ENCODE peak calls at places on chromosomes 1 and 21, in seven cellular contexts. S is cardiac muscle cell, L is mesothelial cell of epicardium, W is heart right ventricle, D is OCI-LY7, R is lower lobe of right lung, K is B cell. Z is an unnamed sample.

GRCh38 chr1:32716312-32717126 is 13.9 kb upstream of the SYNC start:
- DNase-seq in L (peak), S (peak), K (no peak), W (no peak), D (peak), R (peak), Z (peak)

GRCh38 chr1:67652800-67653199 is 32.2 kb upstream of the GADD45A start:
- DNase-seq in K (no peak), S (no peak), L (no peak), W (no peak), D (no peak), R (no peak), Z (peak)

GRCh38 chr1:41274827-41275519 is 32.9 kb upstream of the SCMH1 start:
- DNase-seq in R (no peak), S (no peak), W (no peak), L (no peak), K (no peak), D (no peak), Z (no peak)

GRCh38 chr1:41025979-41026819 is 4.7 kb upstream of the SLFNL1 start:
- DNase-seq in D (peak), W (no peak), R (no peak), K (no peak), L (no peak), S (no peak), Z (peak)

GRCh38 chr21:41957991-41958766 is 4.4 kb upstream of the C2CD2 start:
- DNase-seq in R (no peak), D (no peak), L (no peak), W (peak), S (peak), K (no peak), Z (no peak)

GRCh38 chr1:170670751-170671628 is 7.1 kb downstream of the PRRX1 start:
- DNase-seq in R (peak), S (peak), W (peak), D (no peak), L (peak), K (no peak), Z (peak)

GRCh38 chr1:18192974-18193373 is 85.4 kb downstream of the IGSF21 start:
- DNase-seq in R (no peak), K (no peak), D (no peak), L (no peak), S (no peak), W (no peak), Z (no peak)

GRCh38 chr1:215076312-215076711 is 6.2 kb upstream of the KCNK2 start:
- DNase-seq in S (peak), K (no peak), W (no peak), R (no peak), D (peak), L (no peak), Z (peak)

GRCh38 chr1:46577671-46578070 is 26.2 kb upstream of the KNCN start:
- DNase-seq in D (no peak), S (no peak), R (no peak), L (no peak), W (no peak), K (no peak), Z (no peak)

DNA sequence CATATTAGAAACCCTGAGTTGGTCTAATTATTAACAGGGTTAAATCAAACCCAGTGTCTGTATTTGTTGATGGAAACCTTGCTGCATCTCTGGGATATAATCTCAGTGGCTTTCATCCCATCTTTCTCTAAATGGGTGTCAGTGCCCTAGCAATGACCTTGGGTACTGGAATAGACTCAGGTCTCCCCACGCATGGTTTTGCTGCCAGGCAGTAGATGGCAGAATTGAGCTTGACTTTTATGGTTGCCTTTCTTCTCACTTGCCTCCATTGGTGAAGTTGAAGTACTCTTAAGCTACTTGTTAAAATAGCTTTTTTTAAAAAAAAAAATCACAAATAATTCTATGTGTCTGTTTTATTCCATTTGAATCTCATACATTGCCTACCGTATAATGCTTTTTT is 81.8 kb upstream of the HMCN1 start:
- DNase-seq in W (no peak), L (no peak), K (no peak), S (no peak), D (peak), R (no peak), Z (peak)
- TF ChIP-seq CTCF in W (peak), L (no peak), K (no peak), S (peak), D (peak), R (peak), Z (peak)

GRCh38 chr1:241707442-241707841 is 55.4 kb downstream of the WDR64 start:
- DNase-seq in R (no peak), L (no peak), K (no peak), S (no peak), D (no peak), W (no peak), Z (no peak)

GRCh38 chr1:241706967-241707366 is 54.9 kb downstream of the WDR64 start:
- DNase-seq in D (no peak), R (no peak), S (no peak), W (no peak), L (no peak), K (no peak), Z (no peak)

GRCh38 chr1:241703001-241703400 is 50.9 kb downstream of the WDR64 start:
- DNase-seq in W (no peak), R (no peak), K (no peak), L (no peak), S (no peak), D (no peak), Z (no peak)

GRCh38 chr1:241702436-241702835 is 50.4 kb downstream of the WDR64 start:
- DNase-seq in L (no peak), S (no peak), K (no peak), R (no peak), W (no peak), D (no peak), Z (no peak)

GRCh38 chr1:241706257-241706656 is 54.2 kb downstream of the WDR64 start:
- DNase-seq in K (no peak), S (no peak), D (no peak), R (no peak), W (no peak), L (no peak), Z (no peak)
- TF ChIP-seq CTCF in K (no peak), S (no peak), D (no peak), R (no peak), W (no peak), L (no peak), Z (no peak)

GRCh38 chr1:11273595-11274234 is 717 bp downstream of the UBIAD1 start:
- DNase-seq in W (no peak), S (peak), R (no peak), K (no peak), D (peak), L (no peak), Z (peak)

GRCh38 chr1:11272842-11273594 is at the start of gene UBIAD1:
- DNase-seq in K (peak), R (peak), W (peak), L (peak), D (peak), S (peak), Z (peak)

GRCh38 chr1:11272544-11272841 is 505 bp upstream of the UBIAD1 start:
- DNase-seq in S (no peak), R (no peak), W (no peak), L (no peak), K (no peak), D (no peak), Z (no peak)
- TF ChIP-seq CTCF in S (peak), R (peak), W (no peak), L (no peak), K (no peak), D (no peak), Z (no peak)

DNA sequence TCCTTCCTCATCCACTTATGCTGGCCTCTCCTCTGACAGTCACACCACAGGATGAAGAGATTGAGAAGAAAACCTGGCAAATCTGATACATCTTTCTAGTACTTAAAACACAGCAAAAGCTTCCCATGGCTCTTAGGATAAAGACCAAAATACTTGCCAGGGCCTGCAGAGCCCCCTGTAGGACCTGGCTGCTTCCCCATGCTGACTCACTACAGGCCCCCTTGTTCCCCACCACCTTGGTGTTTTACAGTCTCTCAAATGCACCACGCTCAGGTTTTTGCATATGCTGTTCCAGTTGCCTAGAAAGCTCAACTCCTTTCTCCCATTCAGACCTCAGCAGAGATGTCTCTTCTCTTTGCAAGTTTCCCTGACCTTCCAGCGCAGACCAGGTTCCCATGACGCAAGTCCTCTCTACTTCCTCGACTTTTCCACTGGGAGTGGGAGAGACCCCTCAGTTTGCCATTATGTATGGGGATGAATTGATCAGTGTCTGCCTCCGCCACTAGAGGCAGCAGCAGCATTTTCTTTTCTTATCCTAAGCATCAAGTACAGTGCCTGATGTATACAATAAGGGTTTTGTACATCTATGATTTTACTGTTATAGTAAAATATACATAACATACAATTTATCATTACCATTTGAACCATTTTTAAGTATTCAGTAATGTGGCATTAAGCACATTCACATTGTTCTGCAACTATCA is 113.8 kb upstream of the C8B start:
- DNase-seq in W (no peak), K (no peak), R (no peak), L (no peak), D (no peak), S (no peak), Z (no peak)
- TF ChIP-seq CTCF in W (peak), K (no peak), R (no peak), L (no peak), D (peak), S (peak), Z (peak)

Z was measured in GM12865.